ENCODE peak calls at places on chromosomes 6 and 20, in eight cellular contexts. L is transverse colon, X is colonic mucosa, Y is ovary, B is osteoblast, N is mammary epithelial cell, G is tibial nerve, Z is tibial artery. M is an unnamed sample.
A peak's percentile ranks its signal among the peaks of the same experiment; 100 is the strongest.

GRCh38 chr6:33175436-33176069 is 16.7 kb downstream of the COL11A2 start:
- DNase-seq in L (no peak), X (no peak), Y (no peak), B (peak; percentile 76), N (no peak), G (no peak), Z (no peak), M (no peak)

GRCh38 chr20:3383878-3384495 is 23.5 kb downstream of the DNAAF9 start:
- DNase-seq in L (no peak), X (no peak), Y (no peak), B (no peak), N (no peak), G (no peak), Z (no peak), M (no peak)

GRCh38 chr6:44245912-44246662 is 814 bp upstream of the HSP90AB1 start:
- DNase-seq in L (peak; percentile 91), X (peak; percentile 92), Y (peak; percentile 96), B (peak; percentile 97), N (peak; percentile 80), G (peak; percentile 81), Z (peak; percentile 94), M (peak; percentile 87)

GRCh38 chr6:158654498-158654897 is 4.6 kb downstream of the SYTL3 start:
- DNase-seq in L (peak; percentile 67), X (peak; percentile 60), Y (peak; percentile 76), B (peak; percentile 91), N (peak; percentile 20), G (no peak), Z (peak; percentile 77), M (peak; percentile 65)

GRCh38 chr6:37078814-37079213 is 73.4 kb downstream of the FGD2 start:
- DNase-seq in L (no peak), X (no peak), Y (no peak), B (peak; percentile 82), N (no peak), G (no peak), Z (no peak), M (no peak)

GRCh38 chr20:20463933-20464374 is 96.0 kb downstream of the INSM1 start:
- DNase-seq in L (no peak), X (no peak), Y (no peak), B (no peak), N (no peak), G (no peak), Z (no peak), M (peak; percentile 77)

GRCh38 chr6:118565317-118565960 is 17.3 kb downstream of the PLN start:
- DNase-seq in L (no peak), X (no peak), Y (no peak), B (peak; percentile 45), N (peak; percentile 54), G (no peak), Z (no peak), M (no peak)

GRCh38 chr6:27474172-27474465 is 1.2 kb upstream of the ZNF184 start:
- DNase-seq in L (no peak), X (no peak), Y (no peak), B (no peak), N (no peak), G (no peak), Z (no peak), M (no peak)

GRCh38 chr20:32227744-32228688 is 20.3 kb downstream of the POFUT1 start:
- DNase-seq in L (peak; percentile 88), X (peak; percentile 90), Y (no peak), B (no peak), N (no peak), G (no peak), Z (no peak), M (no peak)

GRCh38 chr6:135075018-135075417 is 20.4 kb upstream of the HBS1L start:
- DNase-seq in L (no peak), X (no peak), Y (no peak), B (no peak), N (no peak), G (no peak), Z (no peak), M (no peak)
- TF ChIP-seq CTCF in L (no peak), X (no peak), Y (no peak), B (no peak), N (no peak), G (no peak), Z (no peak), M (no peak)

GRCh38 chr20:57260065-57260958 is 6.1 kb downstream of the BMP7 start:
- DNase-seq in L (no peak), X (no peak), Y (no peak), B (no peak), N (no peak), G (no peak), Z (no peak), M (no peak)

GRCh38 chr20:57256205-57256604 is 10.2 kb downstream of the BMP7 start:
- DNase-seq in L (no peak), X (no peak), Y (no peak), B (no peak), N (no peak), G (no peak), Z (no peak), M (no peak)

GRCh38 chr20:57259179-57260021 is 7.0 kb downstream of the BMP7 start:
- DNase-seq in L (no peak), X (no peak), Y (no peak), B (no peak), N (no peak), G (no peak), Z (no peak), M (no peak)

GRCh38 chr20:57256908-57257307 is 9.5 kb downstream of the BMP7 start:
- DNase-seq in L (no peak), X (no peak), Y (no peak), B (no peak), N (no peak), G (no peak), Z (no peak), M (no peak)

DNA sequence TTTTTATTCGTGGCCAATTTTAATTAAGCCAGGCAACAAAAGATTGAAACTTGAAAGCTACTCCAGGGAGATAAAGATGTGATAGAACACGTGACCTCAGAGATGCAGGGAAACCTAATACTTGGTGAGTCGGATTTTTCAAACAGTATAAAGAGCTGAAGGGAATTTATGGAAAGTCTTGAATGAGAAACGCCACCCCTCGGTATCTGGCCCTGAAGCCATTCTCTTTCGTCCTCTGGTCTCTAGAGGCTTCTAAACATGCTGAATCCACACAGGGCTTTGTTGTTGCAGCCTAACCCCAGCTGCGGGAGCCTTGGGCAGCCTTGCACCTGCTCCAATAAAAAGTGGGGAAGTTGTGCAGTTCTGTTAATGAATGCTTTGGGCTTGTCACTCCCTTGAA is 8.4 kb downstream of the BMP7 start:
- DNase-seq in L (no peak), X (no peak), Y (no peak), B (no peak), N (no peak), G (no peak), Z (no peak), M (no peak)
- H3K4me3 ChIP-seq in L (no peak overlapping the region), X (no peak overlapping the region), Y (no peak overlapping the region), B (no peak overlapping the region), N (no peak overlapping the region), G (no peak overlapping the region), Z (no peak overlapping the region), M (no peak overlapping the region)

GRCh38 chr6:26003102-26003694 is 40.6 kb downstream of the TRIM38 start:
- DNase-seq in L (peak; percentile 68), X (peak; percentile 76), Y (peak; percentile 59), B (peak; percentile 87), N (peak; percentile 33), G (peak; percentile 50), Z (peak; percentile 77), M (peak; percentile 57)
- TF ChIP-seq CTCF in L (peak; percentile 83), X (peak; percentile 69), Y (peak; percentile 58), B (peak; percentile 88), N (peak; percentile 71), G (peak; percentile 68), Z (peak; percentile 77), M (peak; percentile 88)

GRCh38 chr6:49890988-49891387 is 24.7 kb upstream of the CRISP1 start:
- DNase-seq in L (no peak), X (no peak), Y (no peak), B (peak; percentile 11), N (no peak), G (no peak), Z (no peak), M (no peak)
- H3K4me3 ChIP-seq in L (no peak overlapping the region), X (no peak overlapping the region), Y (no peak overlapping the region), B (no peak overlapping the region), N (no peak overlapping the region), G (no peak overlapping the region), Z (no peak overlapping the region), M (no peak overlapping the region)

GRCh38 chr6:100719883-100720682 is 161.0 kb downstream of the ASCC3 start:
- DNase-seq in L (no peak), X (no peak), Y (no peak), B (no peak), N (peak; percentile 12), G (no peak), Z (no peak), M (peak; percentile 38)
- TF ChIP-seq CTCF in L (peak; percentile 29), X (peak; percentile 29), Y (no peak), B (peak; percentile 53), N (peak; percentile 44), G (peak; percentile 27), Z (peak; percentile 15), M (peak; percentile 49)

DNA sequence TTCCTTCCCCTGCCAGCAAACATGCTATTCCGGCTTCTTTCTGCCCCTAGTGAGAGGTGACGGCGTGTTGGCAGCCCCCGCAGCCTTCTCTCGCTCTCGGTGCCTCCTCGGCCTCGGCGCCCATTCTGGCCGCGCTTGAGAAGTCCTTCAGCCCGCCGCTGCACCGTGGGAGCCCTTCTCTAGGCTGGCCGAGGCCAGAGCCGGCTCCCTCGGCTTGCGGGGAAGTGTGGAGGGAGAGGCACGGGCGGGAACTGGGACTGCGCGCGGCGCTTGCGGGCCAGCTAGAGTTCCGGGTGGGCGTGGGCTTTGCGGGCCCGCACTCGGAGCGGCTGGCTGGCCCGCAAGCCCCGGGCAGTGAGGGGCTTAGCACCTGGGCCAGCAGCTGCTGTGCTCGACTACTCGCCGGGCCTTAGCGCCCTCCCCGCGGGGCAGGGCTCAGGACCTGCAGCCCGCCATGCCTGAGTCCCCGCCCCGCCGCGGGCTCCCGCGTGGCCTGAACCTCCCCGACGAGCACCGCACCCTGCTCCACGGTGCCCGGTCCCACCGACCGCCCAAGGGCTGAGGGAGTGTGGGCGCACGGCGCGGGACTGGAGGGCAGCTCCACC is 20.0 kb upstream of the PXDC1 start:
- DNase-seq in L (no peak), X (no peak), Y (no peak), B (peak; percentile 59), N (no peak), G (no peak), Z (no peak), M (no peak)
- H3K4me3 ChIP-seq in L (no peak overlapping the region), X (no peak overlapping the region), Y (no peak overlapping the region), B (no peak overlapping the region), N (no peak overlapping the region), G (no peak overlapping the region), Z (no peak overlapping the region), M (no peak overlapping the region)

GRCh38 chr6:7086488-7086887 is 21.3 kb upstream of the RREB1 start:
- DNase-seq in L (peak; percentile 50), X (peak; percentile 32), Y (peak; percentile 64), B (no peak), N (no peak), G (no peak), Z (no peak), M (peak; percentile 29)
- TF ChIP-seq CTCF in L (no peak), X (no peak), Y (no peak), B (no peak), N (no peak), G (no peak), Z (no peak), M (no peak)

M was measured in astrocyte of the spinal cord.